ENCODE peak calls at places on chromosome 2, in six cellular contexts. X is MM.1S, C is neuronal stem cell, Z is head of caudate nucleus, G is mesenchymal stem cell, D is bronchial epithelial cell. Y is an unnamed sample.

GRCh38 chr2:79630972-79631551 is 118.2 kb downstream of the CTNNA2 start:
- DNase-seq in X (no peak), Z (no peak), C (no peak), G (no peak), D (peak; percentile 39), Y (no peak)

GRCh38 chr2:220845766-220846273 is 726.3 kb downstream of the EPHA4 start:
- DNase-seq in G (no peak), Z (no peak), D (no peak), X (no peak), C (no peak), Y (no peak)

GRCh38 chr2:95670686-95671085 is 78.9 kb downstream of the TRIM43 start:
- DNase-seq in Z (no peak), X (no peak), C (no peak), G (no peak), D (no peak), Y (no peak)

GRCh38 chr2:215654177-215654850 is 218.4 kb upstream of the FN1 start:
- DNase-seq in C (no peak), D (no peak), X (no peak), G (no peak), Z (no peak), Y (peak; percentile 49)

GRCh38 chr2:23402205-23402740 is 17.3 kb downstream of the KLHL29 start:
- DNase-seq in G (no peak), X (no peak), C (no peak), D (no peak), Z (no peak), Y (no peak)

GRCh38 chr2:96565111-96565510 is 28.6 kb downstream of the ARID5A start:
- DNase-seq in G (no peak), C (no peak), D (no peak), Z (no peak), X (no peak), Y (no peak)

GRCh38 chr2:101395545-101396351 is 8.4 kb upstream of the CREG2 start:
- DNase-seq in G (peak; percentile 28), Z (no peak), D (no peak), C (no peak), X (no peak), Y (no peak)

GRCh38 chr2:12211326-12212170 is 465.1 kb downstream of the LPIN1 start:
- DNase-seq in G (no peak), C (no peak), D (no peak), Z (no peak), X (no peak), Y (no peak)

GRCh38 chr2:60679059-60679780 is 76.8 kb upstream of the PAPOLG start:
- DNase-seq in X (peak; percentile 79), G (no peak), C (no peak), D (no peak), Z (no peak), Y (no peak)

GRCh38 chr2:17962874-17963273 is 84.4 kb downstream of the KCNS3 start:
- DNase-seq in C (peak; percentile 18), Z (no peak), X (no peak), G (peak; percentile 71), D (peak; percentile 21), Y (no peak)

GRCh38 chr2:23401427-23402204 is 16.6 kb downstream of the KLHL29 start:
- DNase-seq in G (no peak), C (no peak), Z (no peak), D (peak; percentile 96), X (no peak), Y (no peak)

GRCh38 chr2:62194558-62195420 is 1.1 kb upstream of the B3GNT2 start:
- DNase-seq in Z (no peak), X (no peak), C (no peak), G (no peak), D (no peak), Y (no peak)